ENCODE peak calls at places on chromosome 18, in five cellular contexts. C is osteocyte; S is WTC11; O is RWPE1; L is stimulated activated CD4-positive, alpha-beta T cell treated with anti-CD3 and anti-CD28 coated beads, Interleukin-15, amount 100 ng/mL, for 24 hours. K is an unnamed sample.

GRCh38 chr18:9218052-9218451 is 81.5 kb downstream of the ANKRD12 start:
- DNase-seq in L (no peak), C (no peak), S (no peak), O (no peak), K (no peak)

GRCh38 chr18:46706968-46707367 is 49.9 kb downstream of the ST8SIA5 start:
- DNase-seq in S (no peak), O (peak), L (no peak), C (no peak), K (no peak)

GRCh38 chr18:3015203-3015590 is 2.3 kb upstream of the LPIN2 start:
- DNase-seq in S (no peak), L (no peak), O (peak), C (no peak), K (no peak)

GRCh38 chr18:3513481-3513880 is 63.5 kb downstream of the TGIF1 start:
- DNase-seq in O (no peak), L (no peak), S (no peak), C (no peak), K (no peak)

GRCh38 chr18:55096261-55097026 is 137.2 kb upstream of the CCDC68 start:
- DNase-seq in O (peak), S (peak), L (no peak), C (no peak), K (peak)

GRCh38 chr18:67520276-67521035 is 3.9 kb upstream of the DSEL start:
- DNase-seq in S (no peak), L (no peak), C (no peak), O (no peak), K (no peak)

GRCh38 chr18:69838620-69839411 is 108.9 kb downstream of the CD226 start:
- DNase-seq in L (peak), O (peak), C (no peak), S (peak), K (peak)

GRCh38 chr18:36028859-36029258 is 38.5 kb downstream of the RPRD1A start:
- DNase-seq in O (no peak), L (no peak), C (no peak), S (no peak), K (no peak)

GRCh38 chr18:58671941-58672565 is 788 bp downstream of the MALT1 start:
- DNase-seq in C (no peak), O (peak), S (no peak), L (no peak), K (no peak)

GRCh38 chr18:43665239-43665788 is 388.0 kb upstream of the SYT4 start:
- DNase-seq in O (peak), S (no peak), C (no peak), L (no peak), K (no peak)

GRCh38 chr18:62105373-62105772 is 81.5 kb downstream of the PIGN start:
- DNase-seq in L (no peak), O (no peak), S (no peak), C (no peak), K (no peak)

GRCh38 chr18:23812566-23813440 is 123.5 kb downstream of the LAMA3 start:
- DNase-seq in O (peak), L (no peak), S (no peak), C (no peak), K (no peak)

GRCh38 chr18:35174093-35174731 is 66.6 kb upstream of the ZNF397 start:
- DNase-seq in S (no peak), O (no peak), L (no peak), C (no peak), K (no peak)